ENCODE peak calls at places on chromosomes 3 and 15, in eight cellular contexts. U is thoracic aorta, B is tibial nerve, N is brain microvascular endothelial cell, S is HAP-1, F is fibroblast of lung, Q is colonic mucosa, M is Peyer's patch. J is an unnamed sample.

GRCh38 chr3:127959873-127960272 is 44.8 kb downstream of the KBTBD12 start:
- DNase-seq in U (no peak), B (no peak), N (peak), S (peak), F (peak), Q (peak), M (no peak), J (no peak)

GRCh38 chr3:52313774-52314188 is 2.3 kb upstream of the DNAH1 start:
- DNase-seq in U (no peak), B (no peak), N (peak), S (no peak), F (peak), Q (no peak), M (peak), J (peak)

GRCh38 chr3:194296448-194296831 is 54.7 kb downstream of the CPN2 start:
- DNase-seq in U (peak), B (no peak), N (peak), S (peak), F (peak), Q (no peak), M (no peak), J (peak)

GRCh38 chr15:42239528-42240245 is 31.6 kb upstream of the VPS39 start:
- DNase-seq in U (no peak), B (no peak), N (no peak), S (no peak), F (peak), Q (no peak), M (no peak), J (peak)

GRCh38 chr3:101310580-101311375 is 9.6 kb downstream of the IMPG2 start:
- DNase-seq in U (no peak), B (no peak), N (peak), S (peak), F (peak), Q (no peak), M (no peak), J (peak)

GRCh38 chr3:16361087-16361486 is 96.1 kb downstream of the OXNAD1 start:
- DNase-seq in U (no peak), B (no peak), N (no peak), S (no peak), F (no peak), Q (no peak), M (no peak), J (no peak)

GRCh38 chr3:182567666-182568065 is 225.6 kb upstream of the ATP11B start:
- DNase-seq in U (no peak), B (no peak), N (no peak), S (no peak), F (peak), Q (no peak), M (no peak), J (no peak)

GRCh38 chr15:98311566-98312188 is 336.7 kb upstream of the IGF1R start:
- DNase-seq in U (peak), B (peak), N (peak), S (peak), F (peak), Q (peak), M (peak), J (peak)

GRCh38 chr3:44478055-44478468 is 592 bp upstream of the ZNF445 start:
- DNase-seq in U (no peak), B (no peak), N (no peak), S (no peak), F (no peak), Q (no peak), M (no peak), J (peak)

GRCh38 chr3:13628432-13628831 is 79.5 kb downstream of the FBLN2 start:
- DNase-seq in U (no peak), B (no peak), N (no peak), S (no peak), F (no peak), Q (no peak), M (no peak), J (no peak)

GRCh38 chr3:160106905-160107861 is 118.0 kb upstream of the C3orf80 start:
- DNase-seq in U (no peak), B (no peak), N (no peak), S (no peak), F (no peak), Q (peak), M (peak), J (no peak)

GRCh38 chr15:56074866-56075265 is 81.5 kb upstream of the NEDD4 start:
- DNase-seq in U (no peak), B (no peak), N (no peak), S (peak), F (no peak), Q (no peak), M (no peak), J (no peak)

GRCh38 chr15:65337436-65338070 is 33.1 kb downstream of the RNU5B-1 start:
- DNase-seq in U (no peak), B (no peak), N (no peak), S (peak), F (no peak), Q (no peak), M (no peak), J (no peak)

GRCh38 chr15:52492132-52492531 is 36.5 kb downstream of the MYO5A start:
- DNase-seq in U (no peak), B (no peak), N (no peak), S (no peak), F (no peak), Q (no peak), M (no peak), J (no peak)

GRCh38 chr3:29764603-29765254 is 483.9 kb downstream of the RBMS3 start:
- DNase-seq in U (no peak), B (peak), N (peak), S (peak), F (peak), Q (no peak), M (no peak), J (peak)

GRCh38 chr3:107241217-107241616 is 136.0 kb upstream of the CCDC54 start:
- DNase-seq in U (no peak), B (no peak), N (no peak), S (peak), F (peak), Q (peak), M (peak), J (peak)

GRCh38 chr3:58003093-58003492 is 5.1 kb upstream of the FLNB start:
- DNase-seq in U (no peak), B (no peak), N (no peak), S (no peak), F (no peak), Q (no peak), M (no peak), J (no peak)

GRCh38 chr15:48888836-48889235 is 10.9 kb downstream of the EID1 start:
- DNase-seq in U (no peak), B (no peak), N (no peak), S (no peak), F (no peak), Q (no peak), M (no peak), J (peak)

GRCh38 chr15:93900476-93901400 is 330.6 kb upstream of the MCTP2 start:
- DNase-seq in U (no peak), B (no peak), N (no peak), S (no peak), F (no peak), Q (no peak), M (no peak), J (no peak)

GRCh38 chr3:187747506-187747905 is 2.2 kb upstream of the BCL6 start:
- DNase-seq in U (no peak), B (no peak), N (no peak), S (peak), F (no peak), Q (no peak), M (no peak), J (no peak)

GRCh38 chr3:187750513-187751123 is 5.3 kb upstream of the BCL6 start:
- DNase-seq in U (no peak), B (no peak), N (no peak), S (no peak), F (peak), Q (peak), M (no peak), J (no peak)

GRCh38 chr3:187746479-187747335 is 1.4 kb upstream of the BCL6 start:
- DNase-seq in U (no peak), B (no peak), N (peak), S (peak), F (peak), Q (no peak), M (no peak), J (peak)

GRCh38 chr3:187748050-187748481 is 2.8 kb upstream of the BCL6 start:
- DNase-seq in U (peak), B (peak), N (peak), S (peak), F (peak), Q (peak), M (peak), J (peak)

DNA sequence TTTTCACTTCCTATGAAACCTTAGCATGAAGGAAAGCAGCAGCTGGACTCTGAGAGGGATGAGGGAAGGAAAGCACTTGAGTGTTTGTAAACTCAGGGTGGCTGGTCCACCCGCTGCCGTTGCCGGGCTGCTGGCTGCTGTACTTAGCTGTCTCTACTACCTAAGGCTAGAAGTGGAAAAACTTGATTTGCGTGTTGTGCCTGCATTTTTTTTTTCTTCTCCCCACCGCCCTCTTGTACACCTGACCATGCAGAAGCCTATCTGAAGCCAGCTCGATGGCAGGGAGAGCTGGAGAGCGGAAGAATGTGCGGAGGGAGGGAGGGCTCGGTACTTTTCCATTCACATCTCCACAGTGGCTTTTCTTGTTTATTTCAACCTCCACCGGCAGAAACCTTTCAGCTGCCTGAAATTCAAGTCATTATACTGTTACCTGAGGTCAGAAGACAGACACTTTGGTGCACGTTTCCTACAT is 4.8 kb upstream of the BCL6 start:
- DNase-seq in U (no peak), B (no peak), N (no peak), S (no peak), F (peak), Q (peak), M (peak), J (no peak)
- H3K4me3 ChIP-seq in U (peak), B (peak), N (peak), S (no peak), F (peak), Q (peak), M (peak), J (no peak)

GRCh38 chr15:76928231-76928630 is 3.3 kb upstream of the RCN2 start:
- DNase-seq in U (no peak), B (no peak), N (no peak), S (peak), F (no peak), Q (no peak), M (no peak), J (no peak)
- H3K4me3 ChIP-seq in U (no peak), B (no peak), N (no peak), S (no peak), F (no peak), Q (no peak), M (no peak), J (no peak)

DNA sequence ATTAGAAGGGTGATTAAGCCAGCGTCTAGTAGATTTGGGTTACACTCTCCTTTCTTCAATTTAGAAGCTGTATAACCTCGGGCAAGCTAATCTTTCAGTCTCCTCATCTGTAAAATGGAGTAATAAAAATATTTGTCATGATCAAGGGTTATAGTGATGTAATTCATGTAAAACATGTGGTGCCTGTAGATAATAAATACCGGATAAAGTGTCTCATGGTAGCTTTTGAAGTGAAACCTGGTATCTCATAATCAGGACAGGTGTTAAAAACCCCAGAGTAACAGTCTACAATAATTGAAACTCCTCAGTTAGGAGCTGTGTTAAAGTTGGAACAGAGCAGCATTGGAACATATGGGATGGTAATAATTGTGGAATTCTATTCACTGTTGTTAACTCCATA is 919 bp upstream of the KNL1 start:
- DNase-seq in U (no peak), B (no peak), N (no peak), S (no peak), F (no peak), Q (no peak), M (no peak), J (no peak)
- H3K4me3 ChIP-seq in U (no peak), B (no peak), N (no peak), S (no peak), F (peak), Q (no peak), M (no peak), J (no peak)

GRCh38 chr3:156606729-156607128 is 51.8 kb upstream of the SSR3 start:
- DNase-seq in U (no peak), B (no peak), N (no peak), S (no peak), F (no peak), Q (no peak), M (no peak), J (no peak)
- H3K4me3 ChIP-seq in U (peak), B (no peak), N (no peak), S (no peak), F (peak), Q (no peak), M (peak), J (peak)

GRCh38 chr15:77659350-77660321 is 26.9 kb upstream of the LINGO1 start:
- DNase-seq in U (no peak), B (no peak), N (peak), S (peak), F (peak), Q (peak), M (peak), J (peak)
- H3K4me3 ChIP-seq in U (no peak), B (no peak), N (no peak), S (no peak), F (no peak), Q (no peak), M (no peak), J (no peak)

GRCh38 chr3:151320131-151320530 is 3.5 kb upstream of the GPR87 start:
- DNase-seq in U (no peak), B (no peak), N (no peak), S (no peak), F (no peak), Q (no peak), M (no peak), J (no peak)

GRCh38 chr3:151318313-151318712 is 1.7 kb upstream of the GPR87 start:
- DNase-seq in U (no peak), B (no peak), N (no peak), S (no peak), F (peak), Q (no peak), M (no peak), J (peak)

GRCh38 chr3:151318946-151319345 is 2.3 kb upstream of the GPR87 start:
- DNase-seq in U (no peak), B (no peak), N (no peak), S (no peak), F (no peak), Q (no peak), M (no peak), J (no peak)

GRCh38 chr3:151322549-151322948 is 5.9 kb upstream of the GPR87 start:
- DNase-seq in U (no peak), B (no peak), N (no peak), S (no peak), F (no peak), Q (no peak), M (no peak), J (no peak)

GRCh38 chr3:151319613-151320012 is 3.0 kb upstream of the GPR87 start:
- DNase-seq in U (no peak), B (no peak), N (no peak), S (no peak), F (peak), Q (no peak), M (no peak), J (peak)
- H3K4me3 ChIP-seq in U (no peak), B (no peak), N (no peak), S (no peak), F (no peak), Q (no peak), M (no peak), J (no peak)

J was measured in AG10803.